ENCODE peak calls at places on chromosomes 4 and X, in six cellular contexts. O is right atrium auricular region, C is T1000, E is GDM1, M is C1 segment of cervical spinal cord, P is GM12864. U is an unnamed sample.
A peak's percentile ranks its signal among the peaks of the same experiment; 100 is the strongest.

GRCh38 chrX:109294097-109294815 is 187.6 kb downstream of the GUCY2F start:
- DNase-seq in M (no peak), P (no peak), O (no peak), C (no peak), E (no peak), U (no peak)

GRCh38 chrX:42776195-42776594 is 1.8 kb downstream of the PPP1R2C start:
- DNase-seq in C (no peak), O (no peak), E (no peak), M (no peak), P (peak; percentile 33), U (peak; percentile 18)

GRCh38 chr4:133484287-133484686 is 335.2 kb downstream of the PCDH10 start:
- DNase-seq in O (no peak), P (no peak), E (no peak), M (no peak), C (no peak), U (no peak)

GRCh38 chrX:39513836-39514235 is 583.9 kb downstream of the BCOR start:
- DNase-seq in C (no peak), O (no peak), P (no peak), E (no peak), M (no peak), U (peak; percentile 26)

GRCh38 chrX:152821145-152821765 is 9.3 kb downstream of the CETN2 start:
- DNase-seq in C (no peak), E (no peak), M (no peak), P (no peak), O (no peak), U (peak; percentile 58)

GRCh38 chr4:152660526-152660925 is 19.3 kb downstream of the TMEM154 start:
- DNase-seq in C (no peak), P (no peak), E (no peak), O (no peak), M (no peak), U (no peak)

GRCh38 chr4:3340703-3341088 is 47.9 kb downstream of the RGS12 start:
- DNase-seq in O (peak; percentile 57), M (no peak), C (no peak), P (no peak), E (no peak), U (no peak)

GRCh38 chr4:168353746-168354145 is 35.2 kb upstream of the DDX60 start:
- DNase-seq in P (no peak), M (no peak), C (no peak), E (no peak), O (no peak), U (no peak)

GRCh38 chr4:21802406-21802805 is 146.2 kb downstream of the KCNIP4 start:
- DNase-seq in O (no peak), E (no peak), P (no peak), M (no peak), C (no peak), U (no peak)

GRCh38 chr4:25308761-25309160 is 3.8 kb upstream of the ZCCHC4 start:
- DNase-seq in M (no peak), C (no peak), P (no peak), E (no peak), O (no peak), U (no peak)

GRCh38 chr4:69497886-69498395 is 2.2 kb upstream of the UGT2B4 start:
- DNase-seq in M (no peak), P (no peak), O (no peak), C (no peak), E (no peak), U (no peak)

GRCh38 chr4:65311120-65311519 is 359.2 kb downstream of the EPHA5 start:
- DNase-seq in E (no peak), P (no peak), C (no peak), O (no peak), M (no peak), U (no peak)

GRCh38 chr4:184295206-184295605 is 77.5 kb upstream of the ENPP6 start:
- DNase-seq in P (no peak), M (no peak), E (no peak), C (no peak), O (peak; percentile 28), U (no peak)

GRCh38 chr4:167428172-167428571 is 193.9 kb upstream of the SPOCK3 start:
- DNase-seq in E (no peak), P (no peak), M (no peak), C (no peak), O (no peak), U (no peak)

GRCh38 chrX:131951166-131951565 is 71.9 kb upstream of the STK26 start:
- DNase-seq in C (no peak), M (no peak), O (no peak), P (no peak), E (no peak), U (no peak)

GRCh38 chr4:78876568-78877320 is 62.5 kb downstream of the PAQR3 start:
- DNase-seq in O (no peak), M (no peak), P (no peak), C (no peak), E (no peak), U (no peak)

GRCh38 chr4:152778656-152779512 is 646 bp downstream of the TIGD4 start:
- DNase-seq in O (no peak), M (no peak), E (no peak), P (no peak), C (no peak), U (peak; percentile 28)

GRCh38 chr4:8290701-8290970 is 21.1 kb downstream of the HTRA3 start:
- DNase-seq in M (no peak), O (no peak), E (no peak), C (no peak), P (no peak), U (no peak)

GRCh38 chrX:6959006-6959405 is 188.5 kb upstream of the STS start:
- DNase-seq in C (no peak), P (no peak), M (no peak), O (no peak), E (no peak), U (no peak)